ENCODE peak calls at places on chromosomes 13 and 19, in five cellular contexts. One of them, this sample, is unnamed.

GRCh38 chr13:51978836-51979556 is 32.3 kb downstream of the ATP7B start:
- DNase-seq in mammary epithelial cell: no peak
- DNase-seq in astrocyte: no peak
- DNase-seq in neural progenitor cell: no peak
- DNase-seq in mesendoderm: no peak
- DNase-seq in this sample: no peak

GRCh38 chr13:45799451-45799850 is 52.1 kb downstream of the SIAH3 start:
- DNase-seq in mammary epithelial cell: no peak
- DNase-seq in astrocyte: no peak
- DNase-seq in neural progenitor cell: peak; percentile 51
- DNase-seq in mesendoderm: no peak
- DNase-seq in this sample: no peak

GRCh38 chr19:53272044-53272443 is 4.5 kb upstream of the VN1R4 start:
- DNase-seq in mammary epithelial cell: no peak
- DNase-seq in astrocyte: no peak
- DNase-seq in neural progenitor cell: no peak
- DNase-seq in mesendoderm: no peak
- DNase-seq in this sample: no peak

GRCh38 chr13:39144941-39145533 is 106.8 kb downstream of the NHLRC3 start:
- DNase-seq in mammary epithelial cell: peak; percentile 54
- DNase-seq in astrocyte: peak; percentile 37
- DNase-seq in neural progenitor cell: peak; percentile 82
- DNase-seq in mesendoderm: peak; percentile 73
- DNase-seq in this sample: peak; percentile 79

GRCh38 chr13:44879452-44880058 is 109.7 kb downstream of the NUFIP1 start:
- DNase-seq in mammary epithelial cell: peak; percentile 41
- DNase-seq in astrocyte: peak; percentile 48
- DNase-seq in neural progenitor cell: no peak
- DNase-seq in mesendoderm: peak; percentile 67
- DNase-seq in this sample: peak; percentile 73

GRCh38 chr19:44719262-44719701 is 20.3 kb downstream of the CEACAM16 start:
- DNase-seq in mammary epithelial cell: no peak
- DNase-seq in astrocyte: no peak
- DNase-seq in neural progenitor cell: no peak
- DNase-seq in mesendoderm: no peak
- DNase-seq in this sample: no peak

GRCh38 chr13:51218691-51219090 is 3.5 kb upstream of the FAM124A start:
- DNase-seq in mammary epithelial cell: no peak
- DNase-seq in astrocyte: no peak
- DNase-seq in neural progenitor cell: no peak
- DNase-seq in mesendoderm: no peak
- DNase-seq in this sample: no peak

GRCh38 chr13:40190656-40191100 is 475.8 kb downstream of the FOXO1 start:
- DNase-seq in mammary epithelial cell: peak; percentile 93
- DNase-seq in astrocyte: peak; percentile 86
- DNase-seq in neural progenitor cell: peak; percentile 75
- DNase-seq in mesendoderm: peak; percentile 66
- DNase-seq in this sample: peak; percentile 87

GRCh38 chr13:40597735-40598365 is 68.6 kb downstream of the FOXO1 start:
- DNase-seq in mammary epithelial cell: peak; percentile 44
- DNase-seq in astrocyte: no peak
- DNase-seq in neural progenitor cell: peak; percentile 15
- DNase-seq in mesendoderm: no peak
- DNase-seq in this sample: no peak

GRCh38 chr13:49140910-49141611 is 79.1 kb upstream of the MLNR start:
- DNase-seq in mammary epithelial cell: no peak
- DNase-seq in astrocyte: no peak
- DNase-seq in neural progenitor cell: no peak
- DNase-seq in mesendoderm: no peak
- DNase-seq in this sample: no peak

GRCh38 chr13:25798998-25799397 is 252.8 kb downstream of the SHISA2 start:
- DNase-seq in mammary epithelial cell: no peak
- DNase-seq in astrocyte: no peak
- DNase-seq in neural progenitor cell: no peak
- DNase-seq in mesendoderm: no peak
- DNase-seq in this sample: no peak

GRCh38 chr13:107271226-107271625 is 703.3 kb upstream of the ARGLU1 start:
- DNase-seq in mammary epithelial cell: no peak
- DNase-seq in astrocyte: peak; percentile 58
- DNase-seq in neural progenitor cell: peak; percentile 76
- DNase-seq in mesendoderm: peak; percentile 88
- DNase-seq in this sample: peak; percentile 49

GRCh38 chr13:49553888-49554287 is 31.5 kb downstream of the RCBTB1 start:
- DNase-seq in mammary epithelial cell: no peak
- DNase-seq in astrocyte: no peak
- DNase-seq in neural progenitor cell: no peak
- DNase-seq in mesendoderm: no peak
- DNase-seq in this sample: no peak

GRCh38 chr13:24293761-24294160 is 15.6 kb upstream of the C1QTNF9 start:
- DNase-seq in mammary epithelial cell: no peak
- DNase-seq in astrocyte: no peak
- DNase-seq in neural progenitor cell: peak; percentile 45
- DNase-seq in mesendoderm: no peak
- DNase-seq in this sample: no peak

GRCh38 chr19:10006335-10006708 is 4.0 kb downstream of the COL5A3 start:
- DNase-seq in mammary epithelial cell: no peak
- DNase-seq in astrocyte: peak; percentile 41
- DNase-seq in neural progenitor cell: no peak
- DNase-seq in mesendoderm: no peak
- DNase-seq in this sample: peak; percentile 86

GRCh38 chr19:8820234-8820633 is 11.9 kb downstream of the ZNF558 start:
- DNase-seq in mammary epithelial cell: no peak
- DNase-seq in astrocyte: no peak
- DNase-seq in neural progenitor cell: no peak
- DNase-seq in mesendoderm: no peak
- DNase-seq in this sample: no peak
- H3K36me3 ChIP-seq in mammary epithelial cell: no peaks in the 10 kb centered on the region
- H3K36me3 ChIP-seq in astrocyte: peaks cover 23% of the 10 kb centered on the region
- H3K36me3 ChIP-seq in neural progenitor cell: peaks cover 41% of the 10 kb centered on the region
- H3K36me3 ChIP-seq in mesendoderm: peaks cover 13% of the 10 kb centered on the region
- H3K36me3 ChIP-seq in this sample: peaks cover 49% of the 10 kb centered on the region

GRCh38 chr19:5403968-5404640 is 51.1 kb upstream of the ZNRF4 start:
- DNase-seq in mammary epithelial cell: peak; percentile 80
- DNase-seq in astrocyte: peak; percentile 70
- DNase-seq in neural progenitor cell: peak; percentile 98
- DNase-seq in mesendoderm: peak; percentile 95
- DNase-seq in this sample: peak; percentile 90
- H3K9ac ChIP-seq in mammary epithelial cell: no peak overlapping the region
- H3K9ac ChIP-seq in astrocyte: no peak overlapping the region
- H3K9ac ChIP-seq in neural progenitor cell: no peak overlapping the region
- H3K9ac ChIP-seq in mesendoderm: no peak overlapping the region
- H3K9ac ChIP-seq in this sample: no peak overlapping the region

GRCh38 chr19:15401397-15401710 is 17.4 kb downstream of the AKAP8L start:
- DNase-seq in mammary epithelial cell: no peak
- DNase-seq in astrocyte: no peak
- DNase-seq in neural progenitor cell: no peak
- DNase-seq in mesendoderm: no peak
- DNase-seq in this sample: no peak

GRCh38 chr19:15400521-15401396 is 18.0 kb downstream of the AKAP8L start:
- DNase-seq in mammary epithelial cell: no peak
- DNase-seq in astrocyte: no peak
- DNase-seq in neural progenitor cell: no peak
- DNase-seq in mesendoderm: no peak
- DNase-seq in this sample: no peak

GRCh38 chr19:15398501-15399233 is 19.1 kb upstream of the AKAP8 start:
- DNase-seq in mammary epithelial cell: no peak
- DNase-seq in astrocyte: no peak
- DNase-seq in neural progenitor cell: no peak
- DNase-seq in mesendoderm: no peak
- DNase-seq in this sample: no peak

GRCh38 chr19:15399234-15399515 is 19.6 kb upstream of the AKAP8 start:
- DNase-seq in mammary epithelial cell: no peak
- DNase-seq in astrocyte: no peak
- DNase-seq in neural progenitor cell: no peak
- DNase-seq in mesendoderm: no peak
- DNase-seq in this sample: no peak

DNA sequence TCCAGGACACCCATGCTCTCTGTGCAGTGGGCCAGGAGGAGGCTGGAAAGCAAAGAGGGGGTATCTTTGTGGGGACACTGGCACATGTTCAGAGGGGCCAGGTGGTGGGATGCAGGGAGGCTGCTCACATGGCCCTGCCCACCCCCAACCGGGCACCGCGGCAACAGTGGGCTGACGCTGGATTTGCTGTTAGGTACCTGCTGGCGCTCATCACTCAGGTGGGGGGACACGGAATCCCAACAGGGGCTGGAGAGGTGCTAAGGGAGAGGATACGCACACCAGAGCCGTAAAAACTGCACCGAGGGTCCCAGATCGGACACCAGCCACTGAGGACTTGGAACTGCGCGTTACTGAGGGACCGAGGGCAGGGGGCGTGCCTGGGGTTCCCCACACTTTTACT is 19.2 kb downstream of the AKAP8L start:
- DNase-seq in mammary epithelial cell: no peak
- DNase-seq in astrocyte: no peak
- DNase-seq in neural progenitor cell: no peak
- DNase-seq in mesendoderm: no peak
- DNase-seq in this sample: no peak
- H3K36me3 ChIP-seq in mammary epithelial cell: peaks cover 27% of the 10 kb centered on the region
- H3K36me3 ChIP-seq in astrocyte: peaks cover 24% of the 10 kb centered on the region
- H3K36me3 ChIP-seq in neural progenitor cell: no peaks in the 10 kb centered on the region
- H3K36me3 ChIP-seq in mesendoderm: peaks cover 14% of the 10 kb centered on the region
- H3K36me3 ChIP-seq in this sample: peaks cover 20% of the 10 kb centered on the region

DNA sequence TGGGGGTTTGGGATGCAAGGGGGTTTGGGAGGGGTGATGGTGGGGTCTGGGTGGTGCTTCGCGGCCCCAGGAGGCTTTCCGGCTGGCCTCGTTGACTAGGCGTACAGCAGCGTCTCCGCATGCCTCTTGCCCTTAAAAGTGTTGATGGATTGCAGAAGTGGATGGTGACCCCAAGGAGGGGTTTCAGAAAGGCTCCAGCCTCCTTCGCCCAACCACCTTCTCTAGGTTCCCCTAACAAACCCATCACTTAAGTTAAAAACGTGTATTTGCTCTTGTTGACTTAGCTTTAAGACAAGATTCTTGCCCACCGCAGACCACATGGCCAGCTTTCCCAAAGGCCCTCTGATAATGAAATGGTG is 8.1 kb upstream of the TSHZ3 start:
- DNase-seq in mammary epithelial cell: no peak
- DNase-seq in astrocyte: no peak
- DNase-seq in neural progenitor cell: no peak
- DNase-seq in mesendoderm: no peak
- DNase-seq in this sample: no peak
- H3K9ac ChIP-seq in mammary epithelial cell: no peak overlapping the region
- H3K9ac ChIP-seq in astrocyte: no peak overlapping the region
- H3K9ac ChIP-seq in neural progenitor cell: no peak overlapping the region
- H3K9ac ChIP-seq in mesendoderm: no peak overlapping the region
- H3K9ac ChIP-seq in this sample: no peak overlapping the region

DNA sequence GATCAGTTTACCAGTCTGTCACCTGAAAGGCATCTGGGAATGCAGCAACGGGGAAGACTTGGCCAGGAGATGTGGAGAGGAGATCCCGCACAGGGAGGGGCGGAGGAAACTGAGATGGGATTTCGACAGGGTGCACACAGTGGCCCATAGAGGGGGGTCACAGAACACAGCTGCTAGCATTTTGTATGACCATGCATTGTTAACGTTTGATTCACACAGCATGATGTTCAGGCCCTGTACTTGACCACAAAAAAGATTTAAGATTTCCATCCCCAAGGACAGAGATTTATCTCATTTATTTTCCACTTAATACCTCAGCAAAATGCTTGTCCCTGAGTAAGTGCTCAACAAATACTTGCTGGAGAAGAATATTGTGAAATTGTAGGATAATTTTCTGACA is 63.2 kb downstream of the RAB20 start:
- DNase-seq in mammary epithelial cell: no peak
- DNase-seq in astrocyte: no peak
- DNase-seq in neural progenitor cell: no peak
- DNase-seq in mesendoderm: no peak
- DNase-seq in this sample: no peak
- H3K36me3 ChIP-seq in mammary epithelial cell: peaks cover 9% of the 10 kb centered on the region
- H3K36me3 ChIP-seq in astrocyte: peaks cover 71% of the 10 kb centered on the region
- H3K36me3 ChIP-seq in neural progenitor cell: peaks cover 8% of the 10 kb centered on the region
- H3K36me3 ChIP-seq in mesendoderm: peaks cover 11% of the 10 kb centered on the region
- H3K36me3 ChIP-seq in this sample: peaks cover 3% of the 10 kb centered on the region

DNA sequence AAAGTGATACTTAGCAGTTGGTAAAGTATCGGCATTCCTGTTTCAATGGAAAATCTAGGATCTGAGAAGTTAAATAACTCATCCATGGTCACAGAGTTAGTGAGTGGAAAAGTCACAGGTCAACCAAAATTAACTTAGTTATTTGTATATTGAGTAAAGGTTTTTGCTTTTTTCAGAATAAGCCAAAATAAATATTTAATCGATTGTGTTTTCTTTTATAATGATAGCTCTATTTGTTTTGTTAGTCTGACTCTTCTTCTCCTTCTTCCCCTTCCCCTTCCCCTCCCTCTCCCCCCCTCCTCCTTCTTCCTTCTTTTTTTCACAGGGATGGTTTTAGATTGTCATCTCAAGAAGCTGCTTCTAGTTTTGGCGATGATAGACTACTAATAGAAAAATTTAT is 173.5 kb downstream of the PCCA start:
- DNase-seq in mammary epithelial cell: no peak
- DNase-seq in astrocyte: no peak
- DNase-seq in neural progenitor cell: no peak
- DNase-seq in mesendoderm: no peak
- DNase-seq in this sample: no peak
- H3K9ac ChIP-seq in mammary epithelial cell: no peak overlapping the region
- H3K9ac ChIP-seq in astrocyte: no peak overlapping the region
- H3K9ac ChIP-seq in neural progenitor cell: no peak overlapping the region
- H3K9ac ChIP-seq in mesendoderm: no peak overlapping the region
- H3K9ac ChIP-seq in this sample: no peak overlapping the region

DNA sequence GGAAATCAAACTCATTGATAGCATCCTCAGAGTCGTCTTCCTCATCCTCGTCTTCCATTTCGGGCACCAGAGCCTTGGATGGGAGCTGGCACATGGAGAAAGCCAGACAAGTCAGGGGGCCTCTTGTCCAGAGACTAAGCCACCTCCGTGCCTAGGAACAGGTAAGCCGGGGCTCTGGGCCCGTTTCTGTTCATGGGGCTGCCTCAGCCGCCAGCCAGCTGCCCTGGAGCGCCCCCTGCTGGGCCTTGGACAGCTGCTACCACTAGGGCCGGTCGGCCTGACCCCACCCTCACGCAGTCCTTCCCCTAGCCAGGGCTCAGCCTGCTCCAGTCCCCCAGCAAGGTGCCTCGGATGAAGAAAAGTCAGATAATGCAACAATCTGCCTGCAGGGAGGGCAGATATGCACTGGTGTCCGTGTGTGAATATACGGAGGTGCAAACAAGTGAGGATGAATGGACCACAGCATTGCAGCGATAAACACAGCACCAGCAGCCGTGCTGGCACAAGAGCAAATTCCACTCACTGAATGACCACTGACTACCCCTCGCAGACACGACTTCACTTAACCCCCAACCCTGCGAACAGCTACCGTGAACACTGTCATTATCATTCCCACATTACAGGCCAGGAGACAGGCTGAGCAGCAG is 11.9 kb upstream of the PRKD2 start:
- DNase-seq in mammary epithelial cell: no peak
- DNase-seq in astrocyte: no peak
- DNase-seq in neural progenitor cell: peak; percentile 80
- DNase-seq in mesendoderm: peak; percentile 71
- DNase-seq in this sample: peak; percentile 71
- H3K36me3 ChIP-seq in mammary epithelial cell: peaks cover 32% of the 10 kb centered on the region
- H3K36me3 ChIP-seq in astrocyte: peaks cover 23% of the 10 kb centered on the region
- H3K36me3 ChIP-seq in neural progenitor cell: no peaks in the 10 kb centered on the region
- H3K36me3 ChIP-seq in mesendoderm: peaks cover 29% of the 10 kb centered on the region
- H3K36me3 ChIP-seq in this sample: peaks cover 5% of the 10 kb centered on the region